ENCODE peak calls at places on chromosomes 3 and 15, in nine cellular contexts. T, Q, I, O, P, V, N, L and Y are unnamed samples.

GRCh38 chr15:62889734-62890505 is 152.6 kb upstream of the TPM1 start:
- DNase-seq in T (no peak), Q (no peak), I (no peak), O (peak; percentile 64), P (peak; percentile 59), V (no peak), N (no peak), L (no peak), Y (peak; percentile 57)

GRCh38 chr15:39946862-39947261 is 12.9 kb downstream of the EIF2AK4 start:
- DNase-seq in T (no peak), Q (no peak), I (no peak), O (no peak), P (peak; percentile 41), V (no peak), N (no peak), L (no peak), Y (no peak)

GRCh38 chr3:149487598-149488197 is 13.2 kb downstream of the TM4SF4 start:
- DNase-seq in T (no peak), Q (no peak), I (no peak), O (peak; percentile 27), P (no peak), V (no peak), N (no peak), L (peak; percentile 30), Y (peak; percentile 62)

GRCh38 chr3:19931767-19932188 is 2.2 kb downstream of the EFHB start:
- DNase-seq in T (no peak), Q (no peak), I (no peak), O (no peak), P (no peak), V (no peak), N (no peak), L (peak; percentile 72), Y (no peak)

GRCh38 chr3:188802645-188803044 is 369.1 kb upstream of the TPRG1 start:
- DNase-seq in T (no peak), Q (no peak), I (no peak), O (no peak), P (no peak), V (no peak), N (no peak), L (no peak), Y (no peak)

GRCh38 chr15:59691194-59691805 is 2.2 kb upstream of the BNIP2 start:
- DNase-seq in T (no peak), Q (no peak), I (no peak), O (peak; percentile 63), P (peak; percentile 58), V (no peak), N (no peak), L (peak; percentile 70), Y (peak; percentile 36)

GRCh38 chr15:38885477-38885952 is 320.9 kb upstream of the RASGRP1 start:
- DNase-seq in T (no peak), Q (no peak), I (no peak), O (no peak), P (no peak), V (no peak), N (no peak), L (no peak), Y (peak; percentile 70)

GRCh38 chr3:88005066-88005465 is 53.7 kb downstream of the CGGBP1 start:
- DNase-seq in T (no peak), Q (no peak), I (no peak), O (no peak), P (peak; percentile 14), V (no peak), N (no peak), L (peak; percentile 16), Y (peak; percentile 27)

GRCh38 chr3:183775781-183776180 is 49.6 kb downstream of the MAP6D1 start:
- DNase-seq in T (peak; percentile 21), Q (no peak), I (peak; percentile 72), O (no peak), P (no peak), V (peak; percentile 71), N (no peak), L (peak; percentile 7), Y (no peak)

GRCh38 chr3:52456169-52456799 is 880 bp downstream of the NISCH start:
- DNase-seq in T (peak; percentile 51), Q (no peak), I (peak; percentile 49), O (peak; percentile 25), P (peak; percentile 20), V (peak; percentile 48), N (no peak), L (peak; percentile 19), Y (no peak)

GRCh38 chr3:185188816-185189215 is 36.0 kb upstream of the C3orf70 start:
- DNase-seq in T (no peak), Q (no peak), I (no peak), O (no peak), P (no peak), V (no peak), N (no peak), L (no peak), Y (no peak)

GRCh38 chr15:96264801-96265515 is 65.5 kb upstream of the NR2F2 start:
- DNase-seq in T (no peak), Q (peak; percentile 19), I (no peak), O (no peak), P (peak; percentile 60), V (no peak), N (no peak), L (peak; percentile 59), Y (peak; percentile 64)

GRCh38 chr15:33201376-33202189 is 7.1 kb upstream of the FMN1 start:
- DNase-seq in T (no peak), Q (peak; percentile 65), I (peak; percentile 31), O (peak; percentile 77), P (peak; percentile 20), V (peak; percentile 69), N (peak; percentile 54), L (peak; percentile 9), Y (peak; percentile 96)

DNA sequence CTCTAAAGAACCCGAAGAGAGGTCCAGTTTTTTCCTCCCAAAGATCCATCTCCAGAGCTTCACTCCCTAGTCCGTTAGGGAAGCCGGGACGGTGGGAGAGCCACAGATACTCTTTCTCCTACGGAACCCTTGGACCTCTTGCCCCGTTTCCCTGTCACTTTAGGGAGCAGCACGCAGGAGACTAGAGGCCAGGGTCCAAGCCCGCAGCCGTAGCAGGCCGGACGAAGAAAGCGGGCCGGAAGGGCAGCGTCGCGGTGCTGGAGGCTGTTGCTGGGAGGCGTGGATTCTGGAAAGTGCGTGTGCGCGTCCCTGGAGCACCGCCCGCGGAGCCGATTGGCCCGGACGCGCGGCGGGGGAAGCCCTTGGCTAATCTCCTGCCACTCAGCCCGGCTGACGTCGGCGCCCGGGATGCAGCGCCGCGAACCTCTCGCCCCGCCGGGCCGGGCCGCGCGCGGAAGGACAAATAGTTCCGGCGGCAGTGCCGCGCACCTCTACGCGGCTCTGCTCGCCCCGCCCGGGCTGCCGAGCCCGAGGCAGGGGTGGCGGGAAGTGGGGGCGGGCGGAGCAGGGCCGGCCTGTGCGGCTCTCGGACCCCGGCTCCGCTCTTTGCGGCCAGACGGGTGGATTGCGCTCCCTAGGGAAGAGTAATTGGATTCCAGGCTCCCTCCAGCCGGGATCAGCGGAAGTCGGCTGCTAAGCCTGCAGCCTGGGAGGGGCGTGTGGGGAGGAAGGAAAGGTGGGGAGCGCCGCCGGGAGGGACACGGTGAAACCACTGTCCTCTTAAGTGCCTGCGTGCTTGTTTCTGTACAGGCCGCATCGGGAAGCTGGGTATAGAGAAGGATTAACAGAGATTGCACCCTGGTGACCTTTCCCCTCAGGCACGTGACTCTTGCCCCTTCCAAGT is 31.3 kb upstream of the TCF12 start:
- DNase-seq in T (peak; percentile 95), Q (peak; percentile 70), I (peak; percentile 97), O (peak; percentile 95), P (peak; percentile 95), V (peak; percentile 96), N (peak; percentile 97), L (peak; percentile 95), Y (peak; percentile 98)
- TF ChIP-seq POLR2A in T (peak; percentile 81), Q (peak; percentile 88), I (no peak), O (peak; percentile 79), P (peak; percentile 83), V (peak; percentile 72), N (peak; percentile 91), L (peak; percentile 86), Y (peak; percentile 90)

DNA sequence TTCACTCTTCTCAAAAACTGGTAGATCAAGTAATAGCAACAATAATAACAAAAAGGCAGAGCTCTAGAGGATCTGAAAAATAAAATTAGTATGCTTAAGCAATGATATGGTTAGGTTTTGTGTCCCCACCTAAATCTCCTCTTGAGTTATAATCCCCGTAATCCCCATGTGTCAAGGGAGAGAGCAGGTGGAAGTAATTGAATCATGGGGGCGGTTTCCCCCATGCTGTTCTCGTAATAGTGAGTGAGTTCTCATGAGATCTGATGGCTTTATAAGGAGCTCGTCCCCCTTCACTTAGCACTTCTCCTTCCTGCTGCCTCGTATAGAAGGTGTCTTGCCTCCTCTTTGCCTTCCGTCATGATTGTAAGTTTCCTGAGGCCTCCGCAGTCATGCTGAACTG is 60.2 kb upstream of the ABHD2 start:
- DNase-seq in T (no peak), Q (no peak), I (no peak), O (no peak), P (no peak), V (no peak), N (no peak), L (no peak), Y (no peak)
- TF ChIP-seq POLR2A in T (no peak), Q (no peak), I (no peak), O (no peak), P (no peak), V (no peak), N (no peak), L (no peak), Y (no peak)

DNA sequence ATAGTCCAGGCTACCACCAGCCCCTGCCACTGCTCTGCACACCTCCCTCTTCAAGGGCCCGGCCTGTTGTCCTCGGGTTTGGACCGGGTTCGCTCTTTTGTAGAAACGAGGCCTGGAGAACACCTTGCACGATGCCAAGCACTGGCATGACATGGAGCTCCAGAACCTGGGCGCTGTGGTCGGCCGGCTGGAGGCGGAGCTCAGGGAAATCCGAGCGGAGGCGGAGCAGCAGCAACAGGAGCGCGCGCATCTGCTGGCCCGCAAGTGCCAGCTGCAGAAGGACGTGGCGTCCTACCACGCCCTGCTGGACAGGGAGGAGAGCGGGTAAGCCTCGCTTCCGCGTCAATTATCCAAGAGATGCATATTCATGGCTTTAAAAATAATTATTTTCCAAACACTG is 72.4 kb downstream of the BFSP2 start:
- DNase-seq in T (no peak), Q (no peak), I (no peak), O (peak; percentile 68), P (no peak), V (no peak), N (no peak), L (no peak), Y (no peak)
- TF ChIP-seq POLR2A in T (no peak), Q (no peak), I (no peak), O (no peak), P (no peak), V (no peak), N (no peak), L (no peak), Y (no peak)

GRCh38 chr3:55906896-55907295 is 419.8 kb upstream of the WNT5A start:
- DNase-seq in T (no peak), Q (no peak), I (no peak), O (no peak), P (peak; percentile 12), V (no peak), N (no peak), L (no peak), Y (no peak)

GRCh38 chr3:55903680-55904079 is 416.6 kb upstream of the WNT5A start:
- DNase-seq in T (no peak), Q (no peak), I (peak; percentile 30), O (no peak), P (no peak), V (no peak), N (no peak), L (no peak), Y (no peak)

GRCh38 chr3:55907616-55908015 is 420.5 kb upstream of the WNT5A start:
- DNase-seq in T (no peak), Q (no peak), I (no peak), O (no peak), P (no peak), V (no peak), N (no peak), L (no peak), Y (no peak)

GRCh38 chr3:55909373-55909772 is 422.3 kb upstream of the WNT5A start:
- DNase-seq in T (no peak), Q (no peak), I (no peak), O (no peak), P (no peak), V (no peak), N (no peak), L (no peak), Y (no peak)

GRCh38 chr3:55904716-55905115 is 417.6 kb upstream of the WNT5A start:
- DNase-seq in T (no peak), Q (no peak), I (no peak), O (no peak), P (no peak), V (no peak), N (no peak), L (no peak), Y (no peak)
- TF ChIP-seq POLR2A in T (no peak), Q (no peak), I (no peak), O (no peak), P (no peak), V (no peak), N (no peak), L (no peak), Y (no peak)